ENCODE peak calls at places on chromosomes 16 and 17, in seven cellular contexts. I, N, B, K, U, P and A are unnamed samples.

GRCh38 chr17:35808962-35809854 is at the start of gene TAF15:
- DNase-seq in I (peak), N (peak), B (peak), K (peak), U (peak), P (peak), A (peak)

GRCh38 chr17:52134641-52135040 is 23.9 kb downstream of the CA10 start:
- DNase-seq in I (no peak), N (no peak), B (no peak), K (no peak), U (no peak), P (no peak), A (no peak)

GRCh38 chr17:49508061-49508865 is 13.2 kb downstream of the NGFR start:
- DNase-seq in I (no peak), N (peak), B (no peak), K (no peak), U (no peak), P (no peak), A (no peak)

GRCh38 chr17:17877548-17878358 is 41.0 kb upstream of the SREBF1 start:
- DNase-seq in I (no peak), N (peak), B (peak), K (peak), U (peak), P (peak), A (no peak)

GRCh38 chr16:49505556-49505955 is 132.0 kb downstream of the C16orf78 start:
- DNase-seq in I (no peak), N (no peak), B (no peak), K (peak), U (peak), P (no peak), A (no peak)

GRCh38 chr17:76678330-76678729 is 32.4 kb downstream of the MXRA7 start:
- DNase-seq in I (peak), N (no peak), B (no peak), K (no peak), U (no peak), P (no peak), A (peak)

GRCh38 chr17:17358060-17358751 is 55.0 kb downstream of the NT5M start:
- DNase-seq in I (no peak), N (no peak), B (no peak), K (no peak), U (no peak), P (no peak), A (no peak)

GRCh38 chr17:79513805-79514535 is 96.9 kb downstream of the RBFOX3 start:
- DNase-seq in I (no peak), N (no peak), B (no peak), K (no peak), U (no peak), P (no peak), A (no peak)

GRCh38 chr17:2959371-2960130 is 103.9 kb downstream of the OR1D5 start:
- DNase-seq in I (no peak), N (no peak), B (no peak), K (peak), U (no peak), P (peak), A (no peak)

GRCh38 chr17:9512323-9513168 is 63.1 kb downstream of the STX8 start:
- DNase-seq in I (no peak), N (no peak), B (no peak), K (no peak), U (no peak), P (no peak), A (no peak)

GRCh38 chr17:67585077-67585602 is 132.6 kb upstream of the NOL11 start:
- DNase-seq in I (no peak), N (no peak), B (no peak), K (no peak), U (no peak), P (no peak), A (peak)

GRCh38 chr17:67588326-67588725 is 129.4 kb upstream of the NOL11 start:
- DNase-seq in I (no peak), N (no peak), B (no peak), K (no peak), U (no peak), P (no peak), A (no peak)

GRCh38 chr17:67577429-67577828 is 140.3 kb upstream of the NOL11 start:
- DNase-seq in I (no peak), N (no peak), B (no peak), K (no peak), U (no peak), P (no peak), A (no peak)

GRCh38 chr17:67578058-67578457 is 139.7 kb upstream of the NOL11 start:
- DNase-seq in I (no peak), N (peak), B (no peak), K (no peak), U (no peak), P (no peak), A (no peak)

GRCh38 chr17:67582632-67583230 is 135.0 kb upstream of the NOL11 start:
- DNase-seq in I (no peak), N (no peak), B (no peak), K (peak), U (no peak), P (peak), A (peak)
- H3K27ac ChIP-seq in I (no peak), N (no peak), B (no peak), K (peak), U (no peak), P (peak), A (no peak)

GRCh38 chr17:39792523-39793221 is 54.9 kb downstream of the GRB7 start:
- DNase-seq in I (no peak), N (no peak), B (no peak), K (no peak), U (no peak), P (no peak), A (no peak)
- H3K4me3 ChIP-seq in I (peak), N (no peak), B (no peak), K (no peak), U (no peak), P (no peak), A (no peak)

GRCh38 chr16:23131841-23132576 is 17.2 kb downstream of the USP31 start:
- DNase-seq in I (no peak), N (no peak), B (no peak), K (no peak), U (no peak), P (no peak), A (no peak)
- H3K27ac ChIP-seq in I (no peak), N (no peak), B (peak), K (no peak), U (peak), P (peak), A (no peak)

GRCh38 chr16:81866820-81867440 is 87.8 kb downstream of the PLCG2 start:
- DNase-seq in I (no peak), N (no peak), B (peak), K (no peak), U (peak), P (peak), A (no peak)
- H3K4me3 ChIP-seq in I (no peak), N (no peak), B (no peak), K (no peak), U (no peak), P (no peak), A (no peak)

GRCh38 chr17:47622179-47622549 is 27.6 kb upstream of the KPNB1 start:
- DNase-seq in I (no peak), N (no peak), B (no peak), K (no peak), U (no peak), P (no peak), A (no peak)

GRCh38 chr17:47620503-47621245 is 29.0 kb upstream of the KPNB1 start:
- DNase-seq in I (no peak), N (no peak), B (no peak), K (no peak), U (no peak), P (no peak), A (peak)

GRCh38 chr17:47618416-47618815 is 31.3 kb upstream of the KPNB1 start:
- DNase-seq in I (no peak), N (peak), B (no peak), K (no peak), U (no peak), P (no peak), A (no peak)

GRCh38 chr17:47624727-47625068 is 25.0 kb upstream of the KPNB1 start:
- DNase-seq in I (no peak), N (no peak), B (no peak), K (no peak), U (no peak), P (no peak), A (no peak)

DNA sequence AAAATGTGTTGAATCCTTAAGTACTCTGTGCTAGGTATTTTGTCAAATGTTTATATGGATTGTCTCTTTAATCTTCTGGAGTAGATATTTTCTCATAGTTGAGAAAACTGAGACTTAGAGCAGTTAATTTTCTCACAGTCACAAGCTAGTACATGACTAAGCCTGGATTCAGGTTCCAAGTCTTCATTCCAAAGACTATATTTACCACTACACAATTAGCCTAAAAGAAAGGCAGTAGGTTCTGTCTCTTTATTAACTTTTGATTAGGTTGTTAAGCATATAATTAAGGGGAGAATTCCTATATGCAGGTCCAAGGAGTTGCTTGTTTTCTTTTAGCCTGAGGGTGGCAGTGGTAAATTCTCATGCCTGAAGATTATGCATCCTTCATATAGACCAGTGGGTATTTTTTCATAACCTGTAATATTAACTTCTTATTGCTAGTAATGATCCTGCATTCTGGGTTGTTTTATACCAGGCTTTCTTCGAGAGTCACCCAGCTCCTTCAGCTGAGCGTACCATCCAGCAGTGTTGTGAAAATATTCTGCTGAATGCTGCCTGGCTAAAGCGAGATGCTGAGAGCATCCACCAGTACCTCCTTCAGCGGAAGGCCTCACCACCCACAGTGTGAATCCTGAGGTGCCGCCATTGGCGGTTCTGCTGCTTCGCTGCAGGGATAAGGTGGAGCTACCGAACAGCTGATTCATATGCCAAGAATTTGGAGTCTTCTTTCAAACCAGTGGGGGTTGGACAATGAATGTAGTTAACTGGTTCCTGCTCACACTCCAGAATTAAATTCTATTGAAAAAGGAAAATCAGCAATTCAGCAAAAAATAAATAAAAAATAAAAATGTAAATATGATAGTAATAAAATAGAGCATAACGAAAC is 28.2 kb upstream of the KPNB1 start:
- DNase-seq in I (no peak), N (peak), B (peak), K (no peak), U (no peak), P (no peak), A (no peak)
- H3K27ac ChIP-seq in I (no peak), N (peak), B (peak), K (no peak), U (no peak), P (peak), A (no peak)

DNA sequence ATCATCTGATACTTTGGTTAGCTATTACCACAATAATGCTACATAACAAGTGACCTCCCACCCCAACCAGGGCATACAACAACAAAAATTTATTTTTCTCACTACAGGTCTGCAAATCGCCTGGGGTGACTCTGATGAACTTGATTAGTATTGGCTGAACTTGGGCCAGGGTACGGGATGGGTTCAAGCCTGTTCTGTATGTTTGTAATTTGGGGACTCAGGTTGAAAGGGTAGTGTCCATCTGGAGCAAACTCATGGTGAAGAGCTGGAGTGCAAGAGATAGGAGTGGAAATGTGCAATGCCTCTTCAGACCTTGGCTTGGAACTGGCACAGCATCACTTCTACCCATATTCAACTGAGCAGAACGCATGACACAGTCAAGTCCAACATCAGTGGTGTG is 16.3 kb upstream of the NKD1 start:
- DNase-seq in I (no peak), N (no peak), B (no peak), K (no peak), U (no peak), P (no peak), A (no peak)
- H3K4me3 ChIP-seq in I (no peak), N (no peak), B (no peak), K (no peak), U (no peak), P (no peak), A (no peak)

GRCh38 chr16:88608076-88608475 is 30.3 kb upstream of the IL17C start:
- DNase-seq in I (no peak), N (no peak), B (no peak), K (no peak), U (no peak), P (no peak), A (no peak)
- H3K27ac ChIP-seq in I (no peak), N (no peak), B (no peak), K (no peak), U (no peak), P (no peak), A (no peak)

GRCh38 chr17:411416-412120 is 59.0 kb upstream of the RPH3AL start:
- DNase-seq in I (no peak), N (no peak), B (no peak), K (peak), U (no peak), P (no peak), A (no peak)
- H3K4me3 ChIP-seq in I (peak), N (no peak), B (peak), K (peak), U (peak), P (no peak), A (no peak)

GRCh38 chr16:17471745-17472075 is 950 bp upstream of the XYLT1 start:
- DNase-seq in I (no peak), N (no peak), B (no peak), K (no peak), U (no peak), P (no peak), A (no peak)
- H3K27ac ChIP-seq in I (no peak), N (no peak), B (peak), K (peak), U (peak), P (peak), A (peak)